ENCODE peak calls at places on chromosomes 6 and 20, in four cellular contexts. K is uterus, B is A549, O is gastrocnemius medialis. Y is an unnamed sample.

GRCh38 chr6:6695711-6696048 is 107.2 kb downstream of the LY86 start:
- DNase-seq in K (no peak), O (no peak), B (no peak), Y (no peak)

GRCh38 chr6:148700047-148700712 is 46.6 kb upstream of the UST start:
- DNase-seq in K (no peak), O (no peak), B (no peak), Y (no peak)

GRCh38 chr20:13296070-13296469 is 75.0 kb downstream of the ISM1 start:
- DNase-seq in O (no peak), K (no peak), B (no peak), Y (no peak)

GRCh38 chr20:25247100-25247665 is 702 bp upstream of the PYGB start:
- DNase-seq in B (peak; percentile 87), O (peak; percentile 50), K (peak; percentile 55), Y (peak; percentile 79)

GRCh38 chr6:89251976-89252375 is 34.8 kb upstream of the GABRR1 start:
- DNase-seq in B (no peak), O (no peak), K (no peak), Y (no peak)

GRCh38 chr6:159654483-159655098 is 38.5 kb downstream of the SOD2 start:
- DNase-seq in O (no peak), B (peak; percentile 11), K (no peak), Y (no peak)

GRCh38 chr6:166026586-166027126 is 141.0 kb downstream of the TBXT start:
- DNase-seq in K (no peak), B (no peak), O (no peak), Y (no peak)

GRCh38 chr6:6931047-6932025 is 176.4 kb upstream of the RREB1 start:
- DNase-seq in K (no peak), O (no peak), B (no peak), Y (no peak)

GRCh38 chr6:116779569-116780164 is 14.1 kb upstream of the FAM162B start:
- DNase-seq in K (no peak), B (peak; percentile 6), O (no peak), Y (no peak)

GRCh38 chr6:144595266-144595665 is 310.1 kb downstream of the UTRN start:
- DNase-seq in O (no peak), B (no peak), K (no peak), Y (no peak)

GRCh38 chr6:21967282-21967681 is 329.6 kb downstream of the PRL start:
- DNase-seq in O (no peak), K (no peak), B (no peak), Y (no peak)

GRCh38 chr6:31087494-31088089 is 24.8 kb downstream of the C6orf15 start:
- DNase-seq in B (peak; percentile 81), O (peak; percentile 73), K (peak; percentile 89), Y (peak; percentile 89)

GRCh38 chr6:170575250-170575649 is 9.2 kb downstream of the PDCD2 start:
- DNase-seq in O (no peak), K (no peak), B (no peak), Y (no peak)

GRCh38 chr6:26575494-26575939 is 21.2 kb upstream of the ABT1 start:
- DNase-seq in B (no peak), K (no peak), O (no peak), Y (no peak)

GRCh38 chr6:3268680-3269079 is 9.9 kb downstream of the PSMG4 start:
- DNase-seq in B (no peak), K (no peak), O (no peak), Y (no peak)

GRCh38 chr6:168355716-168356522 is 36.3 kb upstream of the DACT2 start:
- DNase-seq in K (peak; percentile 71), O (no peak), B (peak; percentile 66), Y (peak; percentile 68)

GRCh38 chr6:37077459-37078296 is 72.2 kb downstream of the FGD2 start:
- DNase-seq in B (no peak), O (peak; percentile 67), K (peak; percentile 92), Y (peak; percentile 64)

GRCh38 chr6:38715016-38715809 is at the start of gene DNAH8:
- DNase-seq in B (no peak), K (no peak), O (no peak), Y (no peak)

GRCh38 chr6:132354517-132355167 is 46.6 kb downstream of the MOXD1 start:
- DNase-seq in K (no peak), O (peak; percentile 14), B (no peak), Y (peak; percentile 70)

GRCh38 chr20:62219992-62220665 is at the start of gene HRH3:
- DNase-seq in K (peak; percentile 27), O (no peak), B (no peak), Y (peak; percentile 25)

GRCh38 chr20:48784273-48784641 is 43.5 kb downstream of the PREX1 start:
- DNase-seq in B (no peak), K (no peak), O (no peak), Y (no peak)

GRCh38 chr6:36656441-36656840 is 22.1 kb upstream of the CDKN1A start:
- DNase-seq in B (no peak), O (no peak), K (no peak), Y (no peak)

GRCh38 chr20:35699914-35700624 is 864 bp downstream of the ROMO1 start:
- DNase-seq in K (no peak), B (no peak), O (no peak), Y (no peak)

GRCh38 chr6:19301980-19302379 is 535.2 kb upstream of the ID4 start:
- DNase-seq in O (no peak), B (no peak), K (no peak), Y (no peak)

DNA sequence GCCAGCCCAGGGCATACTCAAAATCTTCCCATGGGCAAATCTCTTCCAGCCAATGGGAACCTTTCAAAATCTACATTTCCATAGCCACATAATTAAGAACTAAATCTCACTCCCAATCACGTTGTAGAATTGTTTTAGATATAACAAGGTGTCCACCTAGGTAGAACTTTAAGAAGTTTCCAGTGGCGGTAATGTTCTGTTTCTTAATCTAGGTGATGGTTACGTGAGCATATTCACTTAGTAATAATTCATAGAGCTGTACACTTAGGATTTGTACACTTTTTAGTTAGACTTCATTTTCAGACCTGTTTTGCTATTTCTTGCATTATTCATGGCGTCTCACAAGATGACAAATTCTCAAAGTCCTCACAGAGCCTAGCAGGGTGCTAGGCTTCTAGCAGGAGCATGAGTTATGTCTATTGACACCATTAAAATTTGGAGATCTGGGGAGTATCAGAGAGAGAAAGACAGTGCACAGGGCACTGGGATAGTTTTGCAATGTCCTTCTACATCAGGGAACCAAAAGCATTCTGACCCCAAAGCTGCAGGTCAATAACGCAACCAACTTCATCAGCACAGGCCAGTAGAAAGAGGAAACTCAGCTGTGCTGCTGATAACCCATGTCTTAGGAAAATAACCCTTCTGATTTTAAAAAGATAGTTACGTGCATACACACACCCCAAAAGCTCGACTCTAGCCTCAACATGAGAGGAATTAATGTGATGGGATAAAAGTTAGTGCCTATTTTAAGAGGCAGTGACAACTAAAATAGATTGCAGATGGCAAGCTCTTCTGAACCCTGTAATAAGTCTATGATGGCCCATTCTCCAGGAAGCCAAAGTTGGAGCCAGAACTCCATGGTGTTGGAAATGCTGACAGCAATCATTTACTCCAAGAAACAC is 518.1 kb upstream of the JARID2 start:
- DNase-seq in K (no peak), O (no peak), B (no peak), Y (no peak)
- H3K4me3 ChIP-seq in K (no peak overlapping the region), O (no peak overlapping the region), B (no peak overlapping the region), Y (no peak overlapping the region)

GRCh38 chr20:54716169-54716747 is 240.9 kb downstream of the DOK5 start:
- DNase-seq in K (no peak), B (no peak), O (no peak), Y (no peak)
- H3K4me1 ChIP-seq in K (no peaks in the 10 kb centered on the region), B (no peaks in the 10 kb centered on the region), O (no peaks in the 10 kb centered on the region), Y (no peaks in the 10 kb centered on the region)

GRCh38 chr20:50111829-50112495 is 988 bp downstream of the UBE2V1 start:
- DNase-seq in O (no peak), K (no peak), B (no peak), Y (no peak)

GRCh38 chr20:50111120-50111828 is 1.7 kb downstream of the UBE2V1 start:
- DNase-seq in K (no peak), O (no peak), B (no peak), Y (no peak)

GRCh38 chr20:50115041-50115512 is 2.1 kb upstream of the UBE2V1 start:
- DNase-seq in K (no peak), B (no peak), O (no peak), Y (no peak)

GRCh38 chr20:50113420-50114224 is 672 bp upstream of the UBE2V1 start:
- DNase-seq in O (no peak), K (no peak), B (no peak), Y (no peak)

DNA sequence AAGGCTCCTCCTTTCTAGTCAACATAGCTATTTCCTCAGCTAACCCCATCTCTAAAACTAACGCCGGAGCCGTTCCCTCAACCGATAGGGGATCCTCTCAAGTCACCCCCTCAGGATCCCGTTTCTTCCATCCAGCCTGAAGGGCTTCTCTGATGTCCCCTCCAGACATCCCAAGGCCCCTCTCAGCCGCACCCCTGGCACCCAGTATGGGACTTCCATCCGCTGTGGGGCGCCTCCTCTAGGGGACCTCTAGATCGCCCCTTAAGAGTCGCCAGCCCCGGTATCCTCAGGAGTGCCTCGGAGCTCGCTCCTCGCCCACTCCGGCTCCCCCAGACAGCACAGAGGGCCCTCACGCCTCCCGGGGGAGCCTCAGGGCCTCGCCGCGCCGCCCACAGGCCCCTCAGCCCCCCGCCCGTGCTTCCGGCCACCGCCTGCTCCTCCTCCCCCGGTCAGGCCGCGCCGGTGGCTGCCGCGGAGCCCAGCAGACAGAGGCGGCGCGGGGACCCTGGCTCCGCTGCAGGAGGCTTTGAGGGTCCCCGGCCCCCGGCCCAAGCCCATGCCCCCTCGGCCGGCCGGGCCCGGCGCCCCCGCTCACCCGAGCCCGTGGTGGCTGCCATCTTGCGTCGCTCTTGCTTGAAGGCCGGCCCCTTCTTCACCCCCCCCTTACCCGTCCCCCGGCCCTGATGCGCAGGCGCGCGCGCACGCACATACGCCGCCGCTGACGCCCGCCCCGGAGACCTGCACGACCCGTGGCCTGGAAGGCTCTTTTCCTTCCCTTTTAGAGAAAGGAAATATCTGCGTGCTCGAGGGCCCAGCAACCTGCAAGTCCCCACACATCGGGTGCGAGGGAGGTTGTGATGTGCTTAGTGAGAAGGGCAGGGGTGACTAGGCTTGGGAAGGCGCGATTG is at the start of gene UBE2V1:
- DNase-seq in K (peak; percentile 86), B (peak; percentile 90), O (peak; percentile 88), Y (peak; percentile 92)
- TF ChIP-seq POLR2A in K (peak; percentile 82), B (peak; percentile 85), O (peak; percentile 91), Y (peak; percentile 76)

DNA sequence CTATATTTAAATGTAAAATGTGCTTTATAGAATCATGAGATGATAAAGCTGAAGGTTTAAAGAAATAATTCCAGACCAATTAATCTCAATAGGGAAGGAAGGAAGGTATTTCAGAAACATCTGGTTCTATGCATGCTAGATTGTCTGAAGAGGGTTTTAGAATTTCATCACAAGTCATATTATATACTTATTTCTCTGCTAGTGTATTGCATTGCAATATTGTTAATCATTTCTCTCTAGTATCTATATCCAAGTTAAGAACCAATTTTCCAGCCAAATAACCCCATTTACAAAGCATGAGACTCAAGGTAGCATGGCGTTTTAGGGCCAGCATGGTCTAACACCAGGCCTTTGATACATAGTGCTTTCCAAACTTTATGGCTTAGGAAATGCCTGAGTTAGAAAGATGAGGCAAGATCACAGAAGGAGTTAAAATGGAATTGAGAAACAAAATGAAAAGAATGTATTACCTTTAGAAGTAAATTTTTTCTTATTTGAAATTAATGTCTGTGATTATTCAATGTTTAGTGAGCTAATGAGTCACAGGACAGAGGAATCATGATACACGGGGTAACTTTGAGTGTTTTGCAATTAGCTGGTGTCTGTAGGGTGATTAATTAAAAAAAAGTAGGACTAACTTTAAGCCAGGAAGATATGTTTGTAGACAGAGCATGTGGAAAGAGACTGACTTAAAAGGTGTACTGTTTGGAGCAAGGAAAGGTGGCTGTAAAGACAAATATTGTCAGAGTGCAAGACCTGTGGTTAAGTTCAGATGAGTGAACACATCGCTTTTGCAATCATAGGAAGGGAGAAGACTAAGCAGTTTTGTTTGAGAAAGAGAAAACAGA is 1006.1 kb upstream of the CITED2 start:
- DNase-seq in B (no peak), K (no peak), O (no peak), Y (no peak)
- H3K4me3 ChIP-seq in B (no peak overlapping the region), K (no peak overlapping the region), O (no peak overlapping the region), Y (no peak overlapping the region)